ENCODE peak calls at places on chromosomes 5 and 9, in eight cellular contexts. J is EL; R is A549; B is naive thymus-derived CD8-positive, alpha-beta T cell; G is activated T-cell treated with anti-CD3 and anti-CD28 coated beads for 1 hour; O is astrocyte of the cerebellum; Y is activated CD4-positive, alpha-beta T cell treated with anti-CD3 and anti-CD28 coated beads, Interleukin-2, amount 10 ng/mL, durations not matched to agents 7 days and 5 days; U is activated gamma-delta T cell treated with anti-CD3 and anti-CD28 coated beads, Interleukin-2, amount 50 U/mL, for 16 hours. S is an unnamed sample.

GRCh38 chr5:80713640-80714039 is 58.9 kb upstream of the DHFR start:
- DNase-seq in R (no peak), U (no peak), G (no peak), J (no peak), Y (no peak), B (no peak), O (no peak), S (no peak)

GRCh38 chr9:124786881-124787573 is 10.1 kb downstream of the OLFML2A start:
- DNase-seq in J (no peak), B (no peak), U (no peak), Y (no peak), G (no peak), R (no peak), O (no peak), S (no peak)

GRCh38 chr9:131289301-131290038 is at the start of gene PLPP7:
- DNase-seq in Y (no peak), R (no peak), U (no peak), J (peak; percentile 63), B (no peak), O (peak; percentile 11), G (no peak), S (no peak)

GRCh38 chr9:112884721-112885120 is 6.0 kb downstream of the SLC46A2 start:
- DNase-seq in J (peak; percentile 41), G (no peak), Y (no peak), U (no peak), B (no peak), R (no peak), O (no peak), S (no peak)

GRCh38 chr9:121736147-121736721 is 84.8 kb downstream of the DAB2IP start:
- DNase-seq in J (peak; percentile 25), B (no peak), G (no peak), U (no peak), O (no peak), R (peak; percentile 9), Y (no peak), S (no peak)

GRCh38 chr5:115147052-115147451 is 22.7 kb downstream of the TRIM36 start:
- DNase-seq in O (no peak), B (no peak), Y (no peak), U (no peak), G (no peak), J (no peak), R (no peak), S (no peak)

GRCh38 chr5:108295588-108296368 is 86.1 kb downstream of the FBXL17 start:
- DNase-seq in J (peak; percentile 23), O (no peak), Y (no peak), G (no peak), B (no peak), U (no peak), R (no peak), S (no peak)

GRCh38 chr9:70506159-70506558 is 91.7 kb upstream of the KLF9 start:
- DNase-seq in Y (no peak), J (no peak), U (no peak), G (no peak), B (no peak), R (no peak), O (no peak), S (no peak)

GRCh38 chr5:51661646-51662265 is 278.5 kb downstream of the ISL1 start:
- DNase-seq in B (no peak), R (no peak), J (no peak), Y (no peak), G (no peak), O (no peak), U (no peak), S (no peak)

GRCh38 chr9:37121881-37122280 is 1.5 kb downstream of the ZCCHC7 start:
- DNase-seq in B (no peak), G (no peak), Y (no peak), O (no peak), U (no peak), J (no peak), R (no peak), S (no peak)

GRCh38 chr5:137737349-137738256 is 1.7 kb upstream of the KLHL3 start:
- DNase-seq in U (no peak), Y (peak; percentile 45), B (peak; percentile 41), J (peak; percentile 41), R (no peak), G (no peak), O (no peak), S (no peak)

GRCh38 chr9:77218612-77219011 is 41.3 kb downstream of the VPS13A start:
- DNase-seq in J (peak; percentile 81), R (no peak), U (no peak), B (no peak), G (no peak), O (peak; percentile 18), Y (no peak), S (no peak)

GRCh38 chr5:145943674-145944121 is 7.3 kb downstream of the SH3RF2 start:
- DNase-seq in G (no peak), J (peak; percentile 53), U (no peak), Y (no peak), R (peak; percentile 33), O (no peak), B (no peak), S (no peak)

GRCh38 chr9:38224941-38225340 is 155.9 kb upstream of the SHB start:
- DNase-seq in Y (no peak), B (no peak), G (no peak), R (no peak), O (no peak), U (no peak), J (no peak), S (no peak)

S was measured in SK-N-MC.